ENCODE peak calls at places on chromosomes 4 and X, in six cellular contexts. X is transverse colon, D is A549, F is lower leg skin, E is IMR-90, T is sigmoid colon. B is an unnamed sample.

GRCh38 chr4:186144180-186144579 is 39.7 kb downstream of the FAM149A start:
- DNase-seq in T (no peak), E (peak; percentile 21), X (peak; percentile 19), F (no peak), D (peak; percentile 26), B (peak; percentile 19)

GRCh38 chr4:15665738-15666365 is 10.7 kb upstream of the FBXL5 start:
- DNase-seq in X (peak; percentile 25), T (no peak), F (no peak), D (no peak), E (peak; percentile 58), B (no peak)

GRCh38 chr4:122652379-122652778 is 31.5 kb upstream of the IL21 start:
- DNase-seq in E (peak; percentile 81), D (peak; percentile 7), X (peak; percentile 13), F (no peak), T (no peak), B (no peak)

GRCh38 chrX:152945021-152945979 is 47.4 kb downstream of the ZNF185 start:
- DNase-seq in X (no peak), E (no peak), D (no peak), T (peak; percentile 59), F (no peak), B (no peak)

GRCh38 chrX:38927592-38927991 is 126.3 kb downstream of the MID1IP1 start:
- DNase-seq in D (no peak), T (no peak), E (no peak), X (no peak), F (no peak), B (no peak)

GRCh38 chrX:109952050-109952449 is 50.9 kb upstream of the TMEM164 start:
- DNase-seq in X (no peak), D (no peak), T (no peak), E (no peak), F (no peak), B (no peak)

GRCh38 chr4:188372051-188372450 is 232.8 kb downstream of the TRIML1 start:
- DNase-seq in T (no peak), X (no peak), D (no peak), F (no peak), E (peak; percentile 73), B (no peak)

GRCh38 chrX:118459494-118459893 is 36.1 kb upstream of the DOCK11 start:
- DNase-seq in E (peak; percentile 47), D (peak; percentile 20), F (no peak), X (no peak), T (no peak), B (no peak)

GRCh38 chrX:134607523-134607922 is 50.7 kb downstream of the PLAC1 start:
- DNase-seq in F (no peak), D (no peak), E (no peak), X (no peak), T (no peak), B (no peak)

GRCh38 chrX:13716905-13717304 is 17.5 kb downstream of the TRAPPC2 start:
- DNase-seq in X (peak; percentile 14), D (no peak), T (no peak), F (no peak), E (no peak), B (no peak)

GRCh38 chr4:110631582-110632505 is 9.0 kb upstream of the PITX2 start:
- DNase-seq in T (peak; percentile 76), D (peak; percentile 79), F (peak; percentile 94), X (peak; percentile 70), E (peak; percentile 84), B (peak; percentile 44)

GRCh38 chr4:55903577-55903976 is 45.2 kb upstream of the CEP135 start:
- DNase-seq in E (no peak), D (no peak), X (no peak), F (no peak), T (no peak), B (no peak)

GRCh38 chr4:13160906-13161305 is 323.2 kb downstream of the RAB28 start:
- DNase-seq in F (no peak), E (peak; percentile 1), X (no peak), D (no peak), T (no peak), B (no peak)

GRCh38 chrX:13535371-13535770 is 34.0 kb upstream of the EGFL6 start:
- DNase-seq in E (no peak), D (no peak), F (no peak), X (no peak), T (no peak), B (no peak)

GRCh38 chr4:7289619-7290018 is 97.3 kb downstream of the SORCS2 start:
- DNase-seq in E (no peak), F (no peak), D (no peak), T (no peak), X (no peak), B (no peak)

DNA sequence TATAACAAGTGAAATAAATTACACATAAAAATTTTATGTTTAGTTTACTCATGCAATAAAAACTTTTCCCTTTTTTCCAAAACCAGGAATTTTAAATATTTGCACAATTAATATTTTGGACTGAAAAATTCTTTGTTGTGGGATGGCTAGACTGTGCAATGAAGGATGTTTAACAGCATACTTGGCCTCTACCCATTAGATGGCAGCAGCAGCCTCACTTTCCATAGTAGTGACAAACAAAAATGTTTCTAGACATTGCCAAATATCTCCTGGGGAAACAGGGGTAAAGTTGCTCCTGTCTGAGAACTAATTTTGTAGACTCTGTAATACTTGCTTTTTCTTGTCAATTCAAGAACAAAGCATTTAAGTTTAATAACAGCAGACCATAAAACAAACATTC is 49.8 kb downstream of the SCLT1 start:
- DNase-seq in E (peak; percentile 9), X (no peak), T (no peak), D (no peak), F (no peak), B (no peak)
- TF ChIP-seq CTCF in E (peak; percentile 38), X (no peak), T (no peak), D (no peak), F (no peak), B (no peak)

GRCh38 chr4:25970691-25971427 is 56.8 kb downstream of the SMIM20 start:
- DNase-seq in D (no peak), T (no peak), E (no peak), F (no peak), X (peak; percentile 39), B (no peak)
- TF ChIP-seq POLR2A in D (no peak), T (no peak), E (no peak), F (no peak), X (no peak), B (no peak)

GRCh38 chrX:53125506-53125905 is 31.6 kb downstream of the KANTR start:
- DNase-seq in E (peak; percentile 61), X (no peak), F (no peak), T (no peak), D (no peak), B (no peak)
- TF ChIP-seq CTCF in E (no peak), X (no peak), F (no peak), T (no peak), D (no peak), B (no peak)

DNA sequence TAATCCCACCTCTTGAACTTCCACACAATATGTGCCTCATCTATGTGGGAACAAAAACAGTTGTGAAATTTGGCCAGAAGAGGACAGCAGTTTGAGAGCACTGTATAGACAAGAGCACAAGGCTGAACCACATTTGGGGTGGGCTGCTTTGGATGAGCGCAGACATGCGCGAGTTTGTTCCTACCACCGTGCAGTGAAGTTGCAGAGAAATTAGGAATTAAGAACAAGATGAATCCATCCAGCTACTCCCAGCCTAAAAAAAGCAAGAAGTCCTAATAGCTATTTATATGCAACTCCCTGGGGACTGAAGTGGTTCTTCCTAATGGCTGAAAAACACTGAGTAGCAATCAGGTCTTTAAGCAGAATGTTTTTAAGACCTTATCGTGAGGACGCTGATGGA is 1.0 kb downstream of the GAB3 start:
- DNase-seq in T (no peak), X (no peak), D (no peak), E (no peak), F (no peak), B (no peak)
- TF ChIP-seq POLR2A in T (no peak), X (no peak), D (no peak), E (no peak), F (no peak), B (no peak)

GRCh38 chr4:170591076-170591475 is 501.3 kb upstream of the AADAT start:
- DNase-seq in E (peak; percentile 0), D (no peak), T (no peak), X (no peak), F (no peak), B (no peak)

DNA sequence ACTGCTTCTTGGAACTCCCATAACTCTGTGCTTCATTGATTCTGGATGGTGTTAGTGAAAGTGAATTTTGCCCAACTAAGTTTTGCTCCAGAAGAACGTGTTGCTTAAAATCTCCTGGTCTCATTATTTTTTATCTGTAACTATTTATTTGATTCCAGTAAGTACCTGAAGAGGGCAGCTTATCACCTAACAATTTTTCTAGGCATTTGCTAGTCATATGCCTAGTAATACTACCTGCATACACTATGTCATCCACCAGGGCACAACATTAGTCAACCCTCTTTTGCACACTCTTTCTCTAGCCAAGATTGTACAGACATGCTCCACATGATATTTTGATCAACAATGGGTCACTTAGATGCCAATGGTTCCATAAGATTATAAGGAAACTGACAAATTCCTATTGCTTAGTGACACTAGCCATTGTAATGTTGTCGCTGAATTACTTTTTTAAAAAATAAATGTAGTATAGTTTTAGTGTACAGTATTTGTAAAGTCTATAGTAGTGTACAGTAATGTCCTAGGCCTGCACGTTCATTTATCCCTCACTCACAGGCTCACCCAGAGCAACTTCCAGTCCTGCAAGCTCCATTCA is 499.9 kb upstream of the AADAT start:
- DNase-seq in X (no peak), T (no peak), F (no peak), D (peak; percentile 9), E (no peak), B (no peak)
- TF ChIP-seq CTCF in X (peak; percentile 35), T (no peak), F (no peak), D (peak; percentile 10), E (no peak), B (no peak)